ENCODE peak calls at places on chromosomes 11 and 22, in five cellular contexts. A is suprapubic skin, Z is transverse colon, F is sigmoid colon, Q is SK-N-SH. T is an unnamed sample.

GRCh38 chr22:27630754-27631153 is 170.8 kb downstream of the MN1 start:
- DNase-seq in F (no peak), Z (no peak), Q (no peak), A (no peak), T (no peak)

GRCh38 chr11:82995754-82996398 is 75.8 kb downstream of the RAB30 start:
- DNase-seq in Q (no peak), A (no peak), F (no peak), Z (no peak), T (no peak)

GRCh38 chr22:44311855-44312170 is 938 bp downstream of the SHISAL1 start:
- DNase-seq in Z (no peak), A (no peak), Q (no peak), F (no peak), T (no peak)

GRCh38 chr11:9862981-9863380 is 199.1 kb downstream of the SWAP70 start:
- DNase-seq in Q (no peak), A (no peak), F (no peak), Z (no peak), T (no peak)

GRCh38 chr11:110901441-110901840 is 189.2 kb upstream of the ARHGAP20 start:
- DNase-seq in Q (no peak), A (no peak), Z (no peak), F (no peak), T (no peak)

GRCh38 chr11:81802591-81802990 is 931.1 kb downstream of the FAM181B start:
- DNase-seq in Z (no peak), F (no peak), Q (no peak), A (no peak), T (no peak)

GRCh38 chr11:76665921-76666351 is 4.6 kb downstream of the LRRC32 start:
- DNase-seq in Q (peak; percentile 20), A (peak; percentile 56), F (peak; percentile 54), Z (peak; percentile 5), T (no peak)

GRCh38 chr11:84865257-84865656 is 761.9 kb downstream of the DLG2 start:
- DNase-seq in F (no peak), Z (no peak), A (no peak), Q (no peak), T (no peak)

GRCh38 chr11:17230867-17231851 is 23.4 kb upstream of the PIK3C2A start:
- DNase-seq in F (no peak), A (no peak), Z (no peak), Q (no peak), T (no peak)

GRCh38 chr11:45585205-45585604 is 80.2 kb downstream of the CHST1 start:
- DNase-seq in F (no peak), Q (no peak), Z (no peak), A (no peak), T (no peak)

GRCh38 chr11:45578286-45578685 is 87.1 kb downstream of the CHST1 start:
- DNase-seq in F (no peak), A (no peak), Z (no peak), Q (peak; percentile 27), T (no peak)

GRCh38 chr11:45580399-45580798 is 85.0 kb downstream of the CHST1 start:
- DNase-seq in Z (no peak), Q (no peak), A (no peak), F (no peak), T (no peak)

GRCh38 chr11:45583981-45584380 is 81.4 kb downstream of the CHST1 start:
- DNase-seq in F (no peak), Z (no peak), A (no peak), Q (no peak), T (no peak)
- H3K27me3 ChIP-seq in F (peaks cover 3% of the 10 kb centered on the region), Z (peaks cover 9% of the 10 kb centered on the region), A (peaks cover 34% of the 10 kb centered on the region), Q (peaks cover 5% of the 10 kb centered on the region), T (no peaks in the 10 kb centered on the region)

DNA sequence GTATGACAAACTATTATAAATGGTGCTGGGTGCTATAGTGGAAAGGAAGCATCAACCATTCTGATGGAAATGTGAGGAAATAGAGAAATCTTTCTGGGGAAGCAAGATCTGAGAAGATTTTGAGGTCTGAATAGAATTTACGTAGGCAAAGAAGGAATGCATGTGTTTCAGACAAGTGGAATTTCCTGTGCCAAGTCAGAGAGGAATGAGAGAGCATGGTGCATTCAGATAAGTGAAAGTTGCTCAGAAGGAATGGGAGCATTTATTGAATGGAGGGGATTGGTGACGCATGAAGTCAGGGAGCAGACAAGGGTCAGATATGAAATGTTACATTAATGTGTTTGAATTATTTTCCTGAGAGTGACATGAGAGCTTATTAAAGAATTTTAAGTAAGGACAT is 725.5 kb downstream of the METTL15 start:
- DNase-seq in A (no peak), F (no peak), Q (no peak), Z (no peak), T (no peak)
- TF ChIP-seq EP300 in A (no peak), F (no peak), Q (peak; percentile 98), Z (no peak), T (no peak)

GRCh38 chr22:37892566-37893338 is 13.3 kb upstream of the MICALL1 start:
- DNase-seq in F (peak; percentile 83), A (no peak), Z (no peak), Q (no peak), T (no peak)

GRCh38 chr22:37891926-37892325 is 14.2 kb upstream of the MICALL1 start:
- DNase-seq in A (no peak), Z (no peak), Q (no peak), F (no peak), T (no peak)

GRCh38 chr22:37894939-37895670 is 11.0 kb upstream of the MICALL1 start:
- DNase-seq in A (no peak), Z (no peak), F (no peak), Q (no peak), T (no peak)

GRCh38 chr22:37896181-37896592 is 9.9 kb upstream of the MICALL1 start:
- DNase-seq in Z (peak; percentile 59), Q (no peak), F (no peak), A (no peak), T (no peak)

GRCh38 chr22:37893583-37893983 is 12.5 kb upstream of the MICALL1 start:
- DNase-seq in Q (no peak), F (no peak), Z (no peak), A (no peak), T (no peak)
- H3K27ac ChIP-seq in Q (no peak overlapping the region), F (peak overlapping the region; percentile 73), Z (peak overlapping the region; percentile 53), A (peak overlapping the region; percentile 82), T (peak overlapping the region; percentile 80)

GRCh38 chr11:1673841-1674193 is 23.2 kb upstream of the KRTAP5-6 start:
- DNase-seq in A (no peak), Z (no peak), F (no peak), Q (no peak), T (no peak)

GRCh38 chr11:1674879-1675235 is 22.1 kb upstream of the KRTAP5-6 start:
- DNase-seq in A (no peak), Q (no peak), Z (no peak), F (no peak), T (no peak)

GRCh38 chr11:1672613-1673400 is 24.2 kb upstream of the KRTAP5-6 start:
- DNase-seq in Q (no peak), F (no peak), Z (no peak), A (no peak), T (no peak)

GRCh38 chr11:1675536-1676253 is 21.3 kb upstream of the KRTAP5-6 start:
- DNase-seq in F (no peak), A (no peak), Q (no peak), Z (no peak), T (no peak)

GRCh38 chr11:1674194-1674878 is 22.7 kb upstream of the KRTAP5-6 start:
- DNase-seq in Q (no peak), Z (no peak), A (no peak), F (no peak), T (no peak)
- H3K27me3 ChIP-seq in Q (no peaks in the 10 kb centered on the region), Z (peaks cover 75% of the 10 kb centered on the region), A (peaks cover 58% of the 10 kb centered on the region), F (no peaks in the 10 kb centered on the region), T (peaks cover 54% of the 10 kb centered on the region)

DNA sequence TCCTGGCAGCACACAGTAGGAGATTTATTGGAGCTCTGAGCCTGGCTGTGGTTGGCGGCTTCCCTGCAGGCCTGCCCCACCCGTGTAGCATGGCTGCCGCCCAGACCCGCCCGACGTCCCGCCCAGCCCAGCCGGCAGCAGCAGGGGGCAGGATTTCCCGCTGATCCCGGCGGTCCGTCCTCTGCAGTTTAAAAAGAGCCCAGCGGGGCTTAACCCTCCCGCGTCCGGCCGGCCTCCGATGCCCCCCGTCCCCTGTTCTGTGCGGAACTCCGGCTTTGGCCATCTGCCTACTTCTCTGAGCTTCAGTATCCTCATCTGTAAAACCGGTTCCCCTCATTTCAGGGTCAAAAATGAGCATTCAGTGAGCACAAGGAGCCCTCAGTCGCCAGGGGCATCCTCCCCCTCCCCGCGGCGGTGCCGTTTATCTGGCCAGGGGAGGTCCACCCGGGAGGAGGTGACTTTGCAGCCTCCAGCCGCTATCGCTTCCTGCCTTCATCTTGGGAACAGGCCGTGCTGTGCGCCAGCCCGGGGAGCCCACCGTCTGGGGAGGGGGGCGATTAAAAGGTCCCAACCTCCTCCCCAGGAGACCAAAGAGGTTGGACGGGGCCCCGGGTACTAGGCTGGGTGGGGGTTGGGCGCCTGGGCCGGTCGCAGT is at the start of gene GAS2L1:
- DNase-seq in Q (peak; percentile 96), Z (peak; percentile 89), F (peak; percentile 94), A (peak; percentile 92), T (no peak)
- TF ChIP-seq EP300 in Q (no peak), Z (no peak), F (no peak), A (no peak), T (no peak)

T was measured in esophagus muscularis mucosa.